ENCODE peak calls at places on chromosomes 2 and 18, in ten cellular contexts. X is iPS-NIHi11; Z is astrocyte of the spinal cord; G is stimulated activated naive CD4-positive, alpha-beta T cell treated with Interleukin-2 at 50 U/mL for 16 hours; N is activated CD4-positive, alpha-beta T cell treated with anti-CD3 and anti-CD28 coated beads, Interleukin-2, amount 50 U/mL, for 1 hour; C is AG09309; E is CD4-positive, alpha-beta memory T cell; S is adipocyte; W is HFFc6; L is progenitor cell of endocrine pancreas. M is an unnamed sample.

GRCh38 chr2:127562930-127563329 is 27.4 kb downstream of the MYO7B start:
- DNase-seq in X (no peak), Z (no peak), G (no peak), N (no peak), C (no peak), E (no peak), S (no peak), W (no peak), L (no peak), M (no peak)

GRCh38 chr2:177893880-177894279 is 178.7 kb downstream of the PDE11A start:
- DNase-seq in X (no peak), Z (no peak), G (no peak), N (no peak), C (no peak), E (no peak), S (no peak), W (no peak), L (no peak), M (no peak)

GRCh38 chr2:199590323-199590915 is 132.7 kb upstream of the SATB2 start:
- DNase-seq in X (no peak), Z (no peak), G (no peak), N (no peak), C (no peak), E (no peak), S (no peak), W (no peak), L (no peak), M (no peak)

GRCh38 chr2:100780203-100781008 is 39.5 kb upstream of the NPAS2 start:
- DNase-seq in X (no peak), Z (peak; percentile 66), G (no peak), N (no peak), C (no peak), E (no peak), S (no peak), W (no peak), L (no peak), M (no peak)

GRCh38 chr2:149573760-149574159 is 13.8 kb downstream of the MMADHC start:
- DNase-seq in X (no peak), Z (peak; percentile 27), G (no peak), N (no peak), C (no peak), E (no peak), S (peak; percentile 73), W (no peak), L (no peak), M (no peak)

GRCh38 chr2:241965931-241966412 is 96.4 kb downstream of the RTP5 start:
- DNase-seq in X (peak; percentile 58), Z (peak; percentile 98), G (peak; percentile 71), N (peak; percentile 56), C (peak; percentile 82), E (peak; percentile 79), S (peak; percentile 93), W (peak; percentile 91), L (no peak), M (peak; percentile 49)

GRCh38 chr2:240455227-240455718 is 19.8 kb downstream of the GPC1 start:
- DNase-seq in X (no peak), Z (no peak), G (no peak), N (no peak), C (no peak), E (peak; percentile 2), S (no peak), W (no peak), L (no peak), M (no peak)

GRCh38 chr2:141020346-141020745 is 1110.5 kb downstream of the LRP1B start:
- DNase-seq in X (no peak), Z (no peak), G (no peak), N (no peak), C (no peak), E (no peak), S (peak; percentile 20), W (no peak), L (no peak), M (no peak)

GRCh38 chr2:199861116-199861774 is 10.3 kb upstream of the FTCDNL1 start:
- DNase-seq in X (no peak), Z (peak; percentile 43), G (no peak), N (no peak), C (no peak), E (no peak), S (peak; percentile 70), W (peak; percentile 15), L (no peak), M (no peak)

GRCh38 chr2:6946722-6947121 is 29.5 kb downstream of the RNF144A start:
- DNase-seq in X (no peak), Z (peak; percentile 86), G (no peak), N (no peak), C (peak; percentile 46), E (no peak), S (peak; percentile 83), W (no peak), L (no peak), M (no peak)

GRCh38 chr2:157866202-157866601 is 9.9 kb downstream of the ACVR1 start:
- DNase-seq in X (peak; percentile 33), Z (peak; percentile 68), G (no peak), N (no peak), C (no peak), E (no peak), S (peak; percentile 66), W (no peak), L (no peak), M (no peak)

GRCh38 chr2:191321861-191322662 is 76.9 kb downstream of the MYO1B start:
- DNase-seq in X (peak; percentile 22), Z (peak; percentile 84), G (no peak), N (no peak), C (no peak), E (no peak), S (peak; percentile 32), W (peak; percentile 79), L (no peak), M (peak; percentile 45)

GRCh38 chr2:30208453-30208852 is 22.9 kb upstream of the LBH start:
- DNase-seq in X (peak; percentile 72), Z (peak; percentile 82), G (peak; percentile 4), N (peak; percentile 36), C (peak; percentile 44), E (no peak), S (peak; percentile 88), W (peak; percentile 69), L (peak; percentile 35), M (peak; percentile 75)

GRCh38 chr2:33034784-33035183 is 88.0 kb downstream of the LTBP1 start:
- DNase-seq in X (no peak), Z (peak; percentile 74), G (no peak), N (no peak), C (no peak), E (no peak), S (peak; percentile 73), W (peak; percentile 47), L (no peak), M (no peak)

GRCh38 chr2:241814571-241815476 is 5.8 kb downstream of the NEU4 start:
- DNase-seq in X (peak; percentile 26), Z (no peak), G (no peak), N (no peak), C (no peak), E (no peak), S (no peak), W (no peak), L (no peak), M (no peak)

GRCh38 chr2:207926133-207927076 is 98.9 kb downstream of the PLEKHM3 start:
- DNase-seq in X (no peak), Z (peak; percentile 52), G (no peak), N (no peak), C (peak; percentile 56), E (no peak), S (peak; percentile 80), W (peak; percentile 76), L (no peak), M (peak; percentile 16)

GRCh38 chr2:238352361-238352760 is 32.0 kb downstream of the TRAF3IP1 start:
- DNase-seq in X (no peak), Z (no peak), G (no peak), N (no peak), C (no peak), E (no peak), S (no peak), W (no peak), L (no peak), M (no peak)

GRCh38 chr2:229520582-229521221 is 193.7 kb downstream of the DNER start:
- DNase-seq in X (no peak), Z (no peak), G (no peak), N (no peak), C (no peak), E (no peak), S (no peak), W (no peak), L (no peak), M (no peak)

GRCh38 chr18:46677609-46678470 is 20.8 kb upstream of the LOXHD1 start:
- DNase-seq in X (peak; percentile 49), Z (no peak), G (no peak), N (no peak), C (no peak), E (no peak), S (no peak), W (peak; percentile 62), L (no peak), M (no peak)

GRCh38 chr2:235447210-235447609 is 46.6 kb upstream of the AGAP1 start:
- DNase-seq in X (no peak), Z (no peak), G (no peak), N (no peak), C (no peak), E (no peak), S (peak; percentile 8), W (peak; percentile 56), L (no peak), M (no peak)

GRCh38 chr2:176637497-176638166 is 368.4 kb downstream of the MTX2 start:
- DNase-seq in X (peak; percentile 69), Z (peak; percentile 45), G (no peak), N (no peak), C (no peak), E (no peak), S (peak; percentile 22), W (peak; percentile 62), L (peak; percentile 10), M (peak; percentile 48)